ENCODE peak calls at places on chromosomes 11 and 22, in seven cellular contexts. One of them, this sample, is unnamed.

GRCh38 chr11:74695705-74696280 is 35.4 kb downstream of the CHRDL2 start:
- DNase-seq in mesendoderm: peak
- DNase-seq in CD4-positive, alpha-beta memory T cell: no peak
- DNase-seq in HepG2: no peak
- DNase-seq in endothelial cell of umbilical vein: no peak
- DNase-seq in Caco-2: no peak
- DNase-seq in IMR-90: no peak
- DNase-seq in this sample: no peak

GRCh38 chr11:94647926-94648325 is 80.8 kb downstream of the PIWIL4 start:
- DNase-seq in Caco-2: peak
- DNase-seq in CD4-positive, alpha-beta memory T cell: no peak
- DNase-seq in mesendoderm: peak
- DNase-seq in HepG2: no peak
- DNase-seq in IMR-90: peak
- DNase-seq in endothelial cell of umbilical vein: no peak
- DNase-seq in this sample: no peak

GRCh38 chr11:75148436-75148983 is 2.4 kb upstream of the SLCO2B1 start:
- DNase-seq in IMR-90: no peak
- DNase-seq in endothelial cell of umbilical vein: no peak
- DNase-seq in mesendoderm: no peak
- DNase-seq in Caco-2: no peak
- DNase-seq in HepG2: no peak
- DNase-seq in CD4-positive, alpha-beta memory T cell: no peak
- DNase-seq in this sample: no peak

GRCh38 chr11:82776377-82776776 is 42.7 kb upstream of the FAM181B start:
- DNase-seq in mesendoderm: peak
- DNase-seq in IMR-90: no peak
- DNase-seq in Caco-2: no peak
- DNase-seq in CD4-positive, alpha-beta memory T cell: no peak
- DNase-seq in endothelial cell of umbilical vein: no peak
- DNase-seq in HepG2: peak
- DNase-seq in this sample: no peak

GRCh38 chr22:20781272-20781990 is 7.5 kb downstream of the SERPIND1 start:
- DNase-seq in endothelial cell of umbilical vein: no peak
- DNase-seq in Caco-2: no peak
- DNase-seq in mesendoderm: no peak
- DNase-seq in HepG2: no peak
- DNase-seq in CD4-positive, alpha-beta memory T cell: no peak
- DNase-seq in IMR-90: peak
- DNase-seq in this sample: no peak

GRCh38 chr11:121524233-121524631 is 71.5 kb upstream of the SORL1-AS1 start:
- DNase-seq in CD4-positive, alpha-beta memory T cell: no peak
- DNase-seq in IMR-90: no peak
- DNase-seq in HepG2: no peak
- DNase-seq in mesendoderm: no peak
- DNase-seq in Caco-2: no peak
- DNase-seq in endothelial cell of umbilical vein: no peak
- DNase-seq in this sample: no peak

GRCh38 chr22:22770280-22770871 is 117.2 kb upstream of the IGLL5 start:
- DNase-seq in endothelial cell of umbilical vein: peak
- DNase-seq in CD4-positive, alpha-beta memory T cell: peak
- DNase-seq in mesendoderm: peak
- DNase-seq in HepG2: peak
- DNase-seq in Caco-2: peak
- DNase-seq in IMR-90: no peak
- DNase-seq in this sample: peak

GRCh38 chr11:77302752-77303151 is 1.3 kb upstream of the GDPD4 start:
- DNase-seq in mesendoderm: no peak
- DNase-seq in HepG2: peak
- DNase-seq in endothelial cell of umbilical vein: no peak
- DNase-seq in CD4-positive, alpha-beta memory T cell: no peak
- DNase-seq in IMR-90: no peak
- DNase-seq in Caco-2: no peak
- DNase-seq in this sample: no peak

GRCh38 chr11:133180201-133180600 is 352.1 kb downstream of the OPCML start:
- DNase-seq in endothelial cell of umbilical vein: no peak
- DNase-seq in CD4-positive, alpha-beta memory T cell: no peak
- DNase-seq in mesendoderm: no peak
- DNase-seq in IMR-90: no peak
- DNase-seq in Caco-2: no peak
- DNase-seq in HepG2: no peak
- DNase-seq in this sample: no peak

GRCh38 chr11:71301858-71302533 is 49.6 kb upstream of the SHANK2 start:
- DNase-seq in mesendoderm: no peak
- DNase-seq in Caco-2: peak
- DNase-seq in IMR-90: no peak
- DNase-seq in HepG2: no peak
- DNase-seq in CD4-positive, alpha-beta memory T cell: no peak
- DNase-seq in endothelial cell of umbilical vein: no peak
- DNase-seq in this sample: no peak

GRCh38 chr11:120057595-120058581 is 80.0 kb downstream of the TRIM29 start:
- DNase-seq in endothelial cell of umbilical vein: no peak
- DNase-seq in IMR-90: no peak
- DNase-seq in HepG2: peak
- DNase-seq in Caco-2: peak
- DNase-seq in CD4-positive, alpha-beta memory T cell: no peak
- DNase-seq in mesendoderm: peak
- DNase-seq in this sample: peak

GRCh38 chr11:8232849-8233606 is 30.6 kb downstream of the LMO1 start:
- DNase-seq in Caco-2: no peak
- DNase-seq in HepG2: no peak
- DNase-seq in CD4-positive, alpha-beta memory T cell: no peak
- DNase-seq in endothelial cell of umbilical vein: no peak
- DNase-seq in mesendoderm: no peak
- DNase-seq in IMR-90: no peak
- DNase-seq in this sample: no peak

GRCh38 chr22:49632199-49633009 is 195.3 kb downstream of the BRD1 start:
- DNase-seq in endothelial cell of umbilical vein: peak
- DNase-seq in HepG2: peak
- DNase-seq in mesendoderm: peak
- DNase-seq in CD4-positive, alpha-beta memory T cell: no peak
- DNase-seq in Caco-2: peak
- DNase-seq in IMR-90: peak
- DNase-seq in this sample: peak

GRCh38 chr11:71284525-71285092 is 32.2 kb upstream of the SHANK2 start:
- DNase-seq in IMR-90: no peak
- DNase-seq in endothelial cell of umbilical vein: no peak
- DNase-seq in CD4-positive, alpha-beta memory T cell: no peak
- DNase-seq in Caco-2: peak
- DNase-seq in HepG2: peak
- DNase-seq in mesendoderm: no peak
- DNase-seq in this sample: peak

GRCh38 chr11:66414120-66414934 is 6.5 kb upstream of the NPAS4 start:
- DNase-seq in endothelial cell of umbilical vein: no peak
- DNase-seq in Caco-2: no peak
- DNase-seq in HepG2: no peak
- DNase-seq in CD4-positive, alpha-beta memory T cell: no peak
- DNase-seq in IMR-90: no peak
- DNase-seq in mesendoderm: peak
- DNase-seq in this sample: no peak

GRCh38 chr11:130179396-130180306 is 20.1 kb downstream of the ST14 start:
- DNase-seq in Caco-2: no peak
- DNase-seq in IMR-90: no peak
- DNase-seq in mesendoderm: no peak
- DNase-seq in CD4-positive, alpha-beta memory T cell: no peak
- DNase-seq in endothelial cell of umbilical vein: no peak
- DNase-seq in HepG2: no peak
- DNase-seq in this sample: peak

GRCh38 chr22:26124991-26125725 is 44.1 kb upstream of the SEZ6L start:
- DNase-seq in endothelial cell of umbilical vein: no peak
- DNase-seq in CD4-positive, alpha-beta memory T cell: no peak
- DNase-seq in HepG2: no peak
- DNase-seq in Caco-2: no peak
- DNase-seq in IMR-90: no peak
- DNase-seq in mesendoderm: no peak
- DNase-seq in this sample: no peak

GRCh38 chr11:48018561-48019229 is 38.3 kb downstream of the PTPRJ start:
- DNase-seq in HepG2: no peak
- DNase-seq in endothelial cell of umbilical vein: peak
- DNase-seq in Caco-2: no peak
- DNase-seq in CD4-positive, alpha-beta memory T cell: no peak
- DNase-seq in IMR-90: no peak
- DNase-seq in mesendoderm: peak
- DNase-seq in this sample: no peak

GRCh38 chr11:35304900-35305299 is 114.5 kb downstream of the SLC1A2 start:
- DNase-seq in HepG2: no peak
- DNase-seq in endothelial cell of umbilical vein: no peak
- DNase-seq in mesendoderm: no peak
- DNase-seq in IMR-90: no peak
- DNase-seq in CD4-positive, alpha-beta memory T cell: no peak
- DNase-seq in Caco-2: no peak
- DNase-seq in this sample: no peak

GRCh38 chr22:46386312-46386711 is 50.8 kb downstream of the TRMU start:
- DNase-seq in endothelial cell of umbilical vein: no peak
- DNase-seq in CD4-positive, alpha-beta memory T cell: no peak
- DNase-seq in HepG2: no peak
- DNase-seq in mesendoderm: no peak
- DNase-seq in IMR-90: no peak
- DNase-seq in Caco-2: no peak
- DNase-seq in this sample: no peak

DNA sequence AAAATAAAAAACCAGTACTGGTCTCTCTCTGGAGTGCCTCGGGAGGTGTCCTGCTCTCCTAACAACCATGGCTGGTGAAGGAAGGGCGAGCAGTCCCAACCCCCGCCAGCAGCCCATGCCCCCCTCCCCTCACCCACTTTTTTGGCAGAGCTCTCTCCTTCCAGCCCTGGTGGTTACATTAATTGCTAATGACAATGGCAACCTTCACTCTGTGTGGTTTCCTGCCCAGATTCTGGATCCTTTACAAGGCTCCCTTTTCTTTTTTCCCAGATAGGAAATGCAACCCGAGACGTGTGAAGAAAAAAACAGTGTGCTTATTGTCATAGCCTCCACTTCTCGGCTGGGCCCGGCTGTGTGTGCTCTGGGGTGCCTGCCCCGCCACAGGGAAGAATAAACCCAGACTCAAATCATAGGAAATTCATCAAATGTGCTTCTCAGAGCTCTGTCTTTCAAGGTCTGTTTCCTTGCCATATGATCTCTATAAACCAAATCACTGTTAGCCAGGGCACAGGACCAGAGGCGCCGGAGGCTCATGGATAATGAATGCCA is 513.0 kb downstream of the SOX6 start:
- DNase-seq in Caco-2: no peak
- DNase-seq in mesendoderm: no peak
- DNase-seq in CD4-positive, alpha-beta memory T cell: no peak
- DNase-seq in HepG2: no peak
- DNase-seq in endothelial cell of umbilical vein: peak
- DNase-seq in IMR-90: peak
- DNase-seq in this sample: no peak
- H3K4me3 ChIP-seq in Caco-2: no peak
- H3K4me3 ChIP-seq in mesendoderm: no peak
- H3K4me3 ChIP-seq in CD4-positive, alpha-beta memory T cell: no peak
- H3K4me3 ChIP-seq in HepG2: no peak
- H3K4me3 ChIP-seq in endothelial cell of umbilical vein: no peak
- H3K4me3 ChIP-seq in IMR-90: no peak
- H3K4me3 ChIP-seq in this sample: no peak

GRCh38 chr22:45144928-45145327 is 18.8 kb upstream of the NUP50 start:
- DNase-seq in CD4-positive, alpha-beta memory T cell: no peak
- DNase-seq in IMR-90: no peak
- DNase-seq in mesendoderm: no peak
- DNase-seq in endothelial cell of umbilical vein: no peak
- DNase-seq in Caco-2: no peak
- DNase-seq in HepG2: no peak
- DNase-seq in this sample: no peak
- H3K4me3 ChIP-seq in CD4-positive, alpha-beta memory T cell: no peak
- H3K4me3 ChIP-seq in IMR-90: no peak
- H3K4me3 ChIP-seq in mesendoderm: no peak
- H3K4me3 ChIP-seq in endothelial cell of umbilical vein: no peak
- H3K4me3 ChIP-seq in Caco-2: no peak
- H3K4me3 ChIP-seq in HepG2: no peak
- H3K4me3 ChIP-seq in this sample: no peak

GRCh38 chr22:43011079-43011478 is 3.9 kb downstream of the PACSIN2 start:
- DNase-seq in CD4-positive, alpha-beta memory T cell: no peak
- DNase-seq in IMR-90: no peak
- DNase-seq in HepG2: peak
- DNase-seq in Caco-2: peak
- DNase-seq in endothelial cell of umbilical vein: no peak
- DNase-seq in mesendoderm: peak
- DNase-seq in this sample: peak

GRCh38 chr22:43014876-43015676 is at the start of gene PACSIN2:
- DNase-seq in mesendoderm: peak
- DNase-seq in CD4-positive, alpha-beta memory T cell: peak
- DNase-seq in endothelial cell of umbilical vein: peak
- DNase-seq in HepG2: peak
- DNase-seq in Caco-2: peak
- DNase-seq in IMR-90: peak
- DNase-seq in this sample: peak

GRCh38 chr22:43013355-43014061 is 1.4 kb downstream of the PACSIN2 start:
- DNase-seq in CD4-positive, alpha-beta memory T cell: no peak
- DNase-seq in IMR-90: no peak
- DNase-seq in endothelial cell of umbilical vein: peak
- DNase-seq in mesendoderm: no peak
- DNase-seq in Caco-2: no peak
- DNase-seq in HepG2: peak
- DNase-seq in this sample: peak

GRCh38 chr22:43014062-43014875 is 680 bp downstream of the PACSIN2 start:
- DNase-seq in IMR-90: no peak
- DNase-seq in HepG2: peak
- DNase-seq in endothelial cell of umbilical vein: peak
- DNase-seq in Caco-2: peak
- DNase-seq in CD4-positive, alpha-beta memory T cell: peak
- DNase-seq in mesendoderm: peak
- DNase-seq in this sample: peak

GRCh38 chr22:43012390-43012789 is 2.6 kb downstream of the PACSIN2 start:
- DNase-seq in HepG2: no peak
- DNase-seq in endothelial cell of umbilical vein: no peak
- DNase-seq in IMR-90: no peak
- DNase-seq in mesendoderm: no peak
- DNase-seq in CD4-positive, alpha-beta memory T cell: no peak
- DNase-seq in Caco-2: no peak
- DNase-seq in this sample: no peak
- H3K4me3 ChIP-seq in HepG2: no peak
- H3K4me3 ChIP-seq in endothelial cell of umbilical vein: no peak
- H3K4me3 ChIP-seq in IMR-90: no peak
- H3K4me3 ChIP-seq in mesendoderm: no peak
- H3K4me3 ChIP-seq in CD4-positive, alpha-beta memory T cell: no peak
- H3K4me3 ChIP-seq in Caco-2: no peak
- H3K4me3 ChIP-seq in this sample: no peak

GRCh38 chr22:35399678-35400334 is at the start of gene MCM5:
- DNase-seq in mesendoderm: peak
- DNase-seq in Caco-2: peak
- DNase-seq in CD4-positive, alpha-beta memory T cell: peak
- DNase-seq in IMR-90: peak
- DNase-seq in endothelial cell of umbilical vein: peak
- DNase-seq in HepG2: peak
- DNase-seq in this sample: peak

GRCh38 chr22:35398574-35398973 is 1.4 kb upstream of the MCM5 start:
- DNase-seq in HepG2: no peak
- DNase-seq in Caco-2: no peak
- DNase-seq in mesendoderm: no peak
- DNase-seq in CD4-positive, alpha-beta memory T cell: no peak
- DNase-seq in IMR-90: no peak
- DNase-seq in endothelial cell of umbilical vein: no peak
- DNase-seq in this sample: no peak

GRCh38 chr22:35399114-35399677 is 744 bp upstream of the MCM5 start:
- DNase-seq in mesendoderm: peak
- DNase-seq in HepG2: no peak
- DNase-seq in endothelial cell of umbilical vein: no peak
- DNase-seq in IMR-90: no peak
- DNase-seq in Caco-2: no peak
- DNase-seq in CD4-positive, alpha-beta memory T cell: no peak
- DNase-seq in this sample: no peak

GRCh38 chr22:35394810-35395563 is 5.0 kb upstream of the MCM5 start:
- DNase-seq in endothelial cell of umbilical vein: no peak
- DNase-seq in IMR-90: no peak
- DNase-seq in Caco-2: no peak
- DNase-seq in HepG2: no peak
- DNase-seq in CD4-positive, alpha-beta memory T cell: no peak
- DNase-seq in mesendoderm: no peak
- DNase-seq in this sample: no peak

GRCh38 chr22:35397095-35397904 is 2.6 kb upstream of the MCM5 start:
- DNase-seq in Caco-2: no peak
- DNase-seq in endothelial cell of umbilical vein: peak
- DNase-seq in HepG2: peak
- DNase-seq in IMR-90: peak
- DNase-seq in mesendoderm: peak
- DNase-seq in CD4-positive, alpha-beta memory T cell: no peak
- DNase-seq in this sample: no peak
- H3K4me3 ChIP-seq in Caco-2: no peak
- H3K4me3 ChIP-seq in endothelial cell of umbilical vein: no peak
- H3K4me3 ChIP-seq in HepG2: peak
- H3K4me3 ChIP-seq in IMR-90: no peak
- H3K4me3 ChIP-seq in mesendoderm: no peak
- H3K4me3 ChIP-seq in CD4-positive, alpha-beta memory T cell: no peak
- H3K4me3 ChIP-seq in this sample: no peak